ENCODE peak calls at places on chromosomes 5 and 9, in seven cellular contexts. One of them, this sample, is unnamed.

GRCh38 chr9:124206391-124206790 is 51.4 kb upstream of the NEK6 start:
- DNase-seq in mesendoderm: no peak
- DNase-seq in neuronal stem cell: no peak
- DNase-seq in IMR-90: no peak
- DNase-seq in mesenchymal stem cell: no peak
- DNase-seq in H1: no peak
- DNase-seq in trophoblast cell: no peak
- DNase-seq in this sample: no peak

GRCh38 chr5:10885026-10885425 is 124.0 kb upstream of the DAP start:
- DNase-seq in mesendoderm: no peak
- DNase-seq in neuronal stem cell: no peak
- DNase-seq in IMR-90: peak; percentile 78
- DNase-seq in mesenchymal stem cell: peak; percentile 80
- DNase-seq in H1: no peak
- DNase-seq in trophoblast cell: peak; percentile 84
- DNase-seq in this sample: no peak

GRCh38 chr5:31815394-31815793 is 176.5 kb downstream of the PDZD2 start:
- DNase-seq in mesendoderm: peak; percentile 58
- DNase-seq in neuronal stem cell: no peak
- DNase-seq in IMR-90: no peak
- DNase-seq in mesenchymal stem cell: no peak
- DNase-seq in H1: no peak
- DNase-seq in trophoblast cell: peak; percentile 93
- DNase-seq in this sample: no peak

GRCh38 chr5:137752873-137753226 is 1.3 kb downstream of the HNRNPA0 start:
- DNase-seq in mesendoderm: peak; percentile 62
- DNase-seq in neuronal stem cell: no peak
- DNase-seq in IMR-90: no peak
- DNase-seq in mesenchymal stem cell: peak; percentile 53
- DNase-seq in H1: no peak
- DNase-seq in trophoblast cell: peak; percentile 55
- DNase-seq in this sample: peak; percentile 36

GRCh38 chr9:126357074-126357473 is 30.4 kb downstream of the MVB12B start:
- DNase-seq in mesendoderm: no peak
- DNase-seq in neuronal stem cell: no peak
- DNase-seq in IMR-90: no peak
- DNase-seq in mesenchymal stem cell: no peak
- DNase-seq in H1: no peak
- DNase-seq in trophoblast cell: no peak
- DNase-seq in this sample: no peak

GRCh38 chr5:158725223-158725825 is 374.4 kb downstream of the EBF1 start:
- DNase-seq in mesendoderm: no peak
- DNase-seq in neuronal stem cell: no peak
- DNase-seq in IMR-90: no peak
- DNase-seq in mesenchymal stem cell: no peak
- DNase-seq in H1: no peak
- DNase-seq in trophoblast cell: no peak
- DNase-seq in this sample: no peak

GRCh38 chr5:32500206-32500605 is 55.7 kb upstream of the ZFR start:
- DNase-seq in mesendoderm: peak; percentile 25
- DNase-seq in neuronal stem cell: no peak
- DNase-seq in IMR-90: no peak
- DNase-seq in mesenchymal stem cell: no peak
- DNase-seq in H1: no peak
- DNase-seq in trophoblast cell: no peak
- DNase-seq in this sample: peak; percentile 89

GRCh38 chr5:147509710-147510651 is at the start of gene DPYSL3:
- DNase-seq in mesendoderm: peak; percentile 84
- DNase-seq in neuronal stem cell: peak; percentile 68
- DNase-seq in IMR-90: peak; percentile 78
- DNase-seq in mesenchymal stem cell: peak; percentile 85
- DNase-seq in H1: peak; percentile 44
- DNase-seq in trophoblast cell: peak; percentile 20
- DNase-seq in this sample: peak; percentile 80

GRCh38 chr5:10656176-10656830 is 92.4 kb downstream of the ANKRD33B start:
- DNase-seq in mesendoderm: no peak
- DNase-seq in neuronal stem cell: no peak
- DNase-seq in IMR-90: peak; percentile 54
- DNase-seq in mesenchymal stem cell: no peak
- DNase-seq in H1: no peak
- DNase-seq in trophoblast cell: no peak
- DNase-seq in this sample: peak; percentile 17

GRCh38 chr5:166509085-166509484 is 1782.4 kb upstream of the WWC1 start:
- DNase-seq in mesendoderm: peak; percentile 59
- DNase-seq in neuronal stem cell: peak; percentile 50
- DNase-seq in IMR-90: no peak
- DNase-seq in mesenchymal stem cell: peak; percentile 50
- DNase-seq in H1: no peak
- DNase-seq in trophoblast cell: peak; percentile 19
- DNase-seq in this sample: no peak

GRCh38 chr5:43609752-43610151 is 6.8 kb downstream of the NNT start:
- DNase-seq in mesendoderm: no peak
- DNase-seq in neuronal stem cell: no peak
- DNase-seq in IMR-90: no peak
- DNase-seq in mesenchymal stem cell: no peak
- DNase-seq in H1: no peak
- DNase-seq in trophoblast cell: peak; percentile 37
- DNase-seq in this sample: no peak

GRCh38 chr9:100125913-100126312 is 26.9 kb downstream of the INVS start:
- DNase-seq in mesendoderm: no peak
- DNase-seq in neuronal stem cell: no peak
- DNase-seq in IMR-90: no peak
- DNase-seq in mesenchymal stem cell: no peak
- DNase-seq in H1: no peak
- DNase-seq in trophoblast cell: no peak
- DNase-seq in this sample: no peak

GRCh38 chr9:87834357-87834756 is 48.3 kb upstream of the SPATA31E1 start:
- DNase-seq in mesendoderm: peak; percentile 85
- DNase-seq in neuronal stem cell: no peak
- DNase-seq in IMR-90: no peak
- DNase-seq in mesenchymal stem cell: no peak
- DNase-seq in H1: peak; percentile 49
- DNase-seq in trophoblast cell: peak; percentile 46
- DNase-seq in this sample: peak; percentile 91

GRCh38 chr5:50667653-50668403 is 1.4 kb downstream of the PARP8 start:
- DNase-seq in mesendoderm: peak; percentile 86
- DNase-seq in neuronal stem cell: peak; percentile 67
- DNase-seq in IMR-90: peak; percentile 52
- DNase-seq in mesenchymal stem cell: peak; percentile 88
- DNase-seq in H1: peak; percentile 36
- DNase-seq in trophoblast cell: peak; percentile 64
- DNase-seq in this sample: peak; percentile 77

GRCh38 chr5:50663636-50664035 is 2.8 kb upstream of the PARP8 start:
- DNase-seq in mesendoderm: no peak
- DNase-seq in neuronal stem cell: no peak
- DNase-seq in IMR-90: no peak
- DNase-seq in mesenchymal stem cell: no peak
- DNase-seq in H1: no peak
- DNase-seq in trophoblast cell: no peak
- DNase-seq in this sample: no peak

GRCh38 chr5:50665091-50665490 is 1.3 kb upstream of the PARP8 start:
- DNase-seq in mesendoderm: no peak
- DNase-seq in neuronal stem cell: no peak
- DNase-seq in IMR-90: no peak
- DNase-seq in mesenchymal stem cell: no peak
- DNase-seq in H1: no peak
- DNase-seq in trophoblast cell: no peak
- DNase-seq in this sample: no peak

GRCh38 chr5:50667079-50667652 is 729 bp downstream of the PARP8 start:
- DNase-seq in mesendoderm: peak; percentile 77
- DNase-seq in neuronal stem cell: peak; percentile 65
- DNase-seq in IMR-90: peak; percentile 41
- DNase-seq in mesenchymal stem cell: peak; percentile 81
- DNase-seq in H1: no peak
- DNase-seq in trophoblast cell: peak; percentile 71
- DNase-seq in this sample: peak; percentile 66

GRCh38 chr5:50666261-50667078 is at the start of gene PARP8:
- DNase-seq in mesendoderm: peak; percentile 91
- DNase-seq in neuronal stem cell: peak; percentile 54
- DNase-seq in IMR-90: peak; percentile 30
- DNase-seq in mesenchymal stem cell: peak; percentile 82
- DNase-seq in H1: no peak
- DNase-seq in trophoblast cell: peak; percentile 57
- DNase-seq in this sample: peak; percentile 76
- H3K27ac ChIP-seq in mesendoderm: peak within 1 kb of the TSS; percentile 80
- H3K27ac ChIP-seq in neuronal stem cell: peak within 1 kb of the TSS; percentile 76
- H3K27ac ChIP-seq in IMR-90: peak within 1 kb of the TSS; percentile 90
- H3K27ac ChIP-seq in mesenchymal stem cell: peak within 1 kb of the TSS; percentile 57
- H3K27ac ChIP-seq in H1: peak within 1 kb of the TSS; percentile 97
- H3K27ac ChIP-seq in trophoblast cell: peak within 1 kb of the TSS; percentile 74
- H3K27ac ChIP-seq in this sample: no peak within 1 kb of the TSS

GRCh38 chr5:60789541-60789940 is 54.5 kb downstream of the ELOVL7 start:
- DNase-seq in mesendoderm: no peak
- DNase-seq in neuronal stem cell: no peak
- DNase-seq in IMR-90: no peak
- DNase-seq in mesenchymal stem cell: no peak
- DNase-seq in H1: no peak
- DNase-seq in trophoblast cell: no peak
- DNase-seq in this sample: no peak
- H3K4ac ChIP-seq in mesendoderm: no peak overlapping the region
- H3K4ac ChIP-seq in neuronal stem cell: no peak overlapping the region
- H3K4ac ChIP-seq in IMR-90: no peak overlapping the region
- H3K4ac ChIP-seq in mesenchymal stem cell: no peak overlapping the region
- H3K4ac ChIP-seq in H1: no peak overlapping the region
- H3K4ac ChIP-seq in trophoblast cell: no peak overlapping the region
- H3K4ac ChIP-seq in this sample: no peak overlapping the region

DNA sequence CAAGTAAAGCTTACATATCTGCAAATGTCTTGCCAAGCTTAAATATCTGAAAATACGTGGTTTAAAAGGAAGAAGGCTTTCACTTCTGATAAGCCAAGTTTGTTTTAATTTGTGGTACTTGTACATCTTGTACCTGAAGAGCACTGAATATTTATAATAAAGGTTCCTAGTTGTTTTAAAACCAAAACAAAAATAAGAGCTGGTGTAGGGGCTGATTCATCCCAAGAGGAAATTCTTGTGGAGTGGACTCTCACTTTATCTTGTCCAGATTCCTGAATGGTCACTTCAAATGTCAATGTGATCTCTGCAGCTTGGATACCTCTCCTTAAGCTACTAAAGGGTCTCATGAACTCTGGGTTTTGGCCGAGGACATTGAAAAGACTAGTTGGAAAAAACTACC is 29.5 kb downstream of the MAMDC2 start:
- DNase-seq in mesendoderm: no peak
- DNase-seq in neuronal stem cell: no peak
- DNase-seq in IMR-90: peak; percentile 23
- DNase-seq in mesenchymal stem cell: peak; percentile 48
- DNase-seq in H1: no peak
- DNase-seq in trophoblast cell: no peak
- DNase-seq in this sample: no peak
- H3K27ac ChIP-seq in mesendoderm: no peak overlapping the region
- H3K27ac ChIP-seq in neuronal stem cell: no peak overlapping the region
- H3K27ac ChIP-seq in IMR-90: no peak overlapping the region
- H3K27ac ChIP-seq in mesenchymal stem cell: no peak overlapping the region
- H3K27ac ChIP-seq in H1: no peak overlapping the region
- H3K27ac ChIP-seq in trophoblast cell: no peak overlapping the region
- H3K27ac ChIP-seq in this sample: no peak overlapping the region

DNA sequence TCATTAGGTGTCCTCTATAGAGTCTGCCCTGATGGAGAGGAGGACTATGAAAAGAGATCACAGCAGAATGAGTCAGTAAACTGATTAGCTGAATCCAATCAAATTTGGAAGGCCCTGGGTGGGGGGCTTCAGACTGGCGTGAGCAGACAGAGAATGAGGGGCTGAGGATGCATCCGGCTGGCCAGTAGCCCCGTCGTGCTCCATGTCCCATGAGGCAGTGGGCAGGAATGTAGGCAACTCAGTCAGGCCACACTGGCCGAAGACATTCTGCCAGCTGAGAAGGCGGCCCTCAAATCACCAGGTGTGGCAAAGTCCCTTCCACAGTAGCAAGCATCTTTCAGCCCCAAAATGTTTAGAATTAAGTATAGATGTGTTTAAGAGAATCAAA is 25.7 kb upstream of the LAMC3 start:
- DNase-seq in mesendoderm: no peak
- DNase-seq in neuronal stem cell: no peak
- DNase-seq in IMR-90: no peak
- DNase-seq in mesenchymal stem cell: no peak
- DNase-seq in H1: no peak
- DNase-seq in trophoblast cell: no peak
- DNase-seq in this sample: no peak
- H3K4ac ChIP-seq in mesendoderm: no peak overlapping the region
- H3K4ac ChIP-seq in neuronal stem cell: no peak overlapping the region
- H3K4ac ChIP-seq in IMR-90: no peak overlapping the region
- H3K4ac ChIP-seq in mesenchymal stem cell: no peak overlapping the region
- H3K4ac ChIP-seq in H1: no peak overlapping the region
- H3K4ac ChIP-seq in trophoblast cell: no peak overlapping the region
- H3K4ac ChIP-seq in this sample: no peak overlapping the region

GRCh38 chr5:175593794-175594193 is 64.1 kb upstream of the HRH2 start:
- DNase-seq in mesendoderm: no peak
- DNase-seq in neuronal stem cell: no peak
- DNase-seq in IMR-90: no peak
- DNase-seq in mesenchymal stem cell: no peak
- DNase-seq in H1: no peak
- DNase-seq in trophoblast cell: no peak
- DNase-seq in this sample: no peak
- H3K27ac ChIP-seq in mesendoderm: no peak overlapping the region
- H3K27ac ChIP-seq in neuronal stem cell: no peak overlapping the region
- H3K27ac ChIP-seq in IMR-90: no peak overlapping the region
- H3K27ac ChIP-seq in mesenchymal stem cell: no peak overlapping the region
- H3K27ac ChIP-seq in H1: no peak overlapping the region
- H3K27ac ChIP-seq in trophoblast cell: no peak overlapping the region
- H3K27ac ChIP-seq in this sample: no peak overlapping the region

DNA sequence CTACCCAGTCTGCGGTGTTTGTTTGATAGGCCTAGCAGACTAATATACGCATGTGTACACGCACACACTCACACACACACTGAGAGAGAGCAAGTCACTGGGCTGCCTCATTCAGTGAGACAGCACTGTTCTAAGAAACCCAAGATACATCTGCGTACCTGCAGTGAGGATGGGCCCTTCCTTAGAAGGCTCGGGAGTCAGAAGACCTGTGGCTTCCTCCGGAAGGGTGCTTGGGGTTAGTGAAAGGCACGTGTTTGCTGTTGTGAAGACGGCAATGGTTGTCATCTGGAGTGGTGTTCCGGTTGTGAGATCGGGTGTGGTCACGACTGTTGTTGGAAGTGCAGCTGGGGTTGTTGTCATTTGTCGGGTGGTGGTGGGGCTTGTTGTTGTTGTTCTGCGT is 11.7 kb downstream of the TIMD4 start:
- DNase-seq in mesendoderm: no peak
- DNase-seq in neuronal stem cell: no peak
- DNase-seq in IMR-90: no peak
- DNase-seq in mesenchymal stem cell: no peak
- DNase-seq in H1: no peak
- DNase-seq in trophoblast cell: no peak
- DNase-seq in this sample: no peak
- H3K4ac ChIP-seq in mesendoderm: no peak overlapping the region
- H3K4ac ChIP-seq in neuronal stem cell: no peak overlapping the region
- H3K4ac ChIP-seq in IMR-90: no peak overlapping the region
- H3K4ac ChIP-seq in mesenchymal stem cell: no peak overlapping the region
- H3K4ac ChIP-seq in H1: peak overlapping the region; percentile 40
- H3K4ac ChIP-seq in trophoblast cell: no peak overlapping the region
- H3K4ac ChIP-seq in this sample: no peak overlapping the region

DNA sequence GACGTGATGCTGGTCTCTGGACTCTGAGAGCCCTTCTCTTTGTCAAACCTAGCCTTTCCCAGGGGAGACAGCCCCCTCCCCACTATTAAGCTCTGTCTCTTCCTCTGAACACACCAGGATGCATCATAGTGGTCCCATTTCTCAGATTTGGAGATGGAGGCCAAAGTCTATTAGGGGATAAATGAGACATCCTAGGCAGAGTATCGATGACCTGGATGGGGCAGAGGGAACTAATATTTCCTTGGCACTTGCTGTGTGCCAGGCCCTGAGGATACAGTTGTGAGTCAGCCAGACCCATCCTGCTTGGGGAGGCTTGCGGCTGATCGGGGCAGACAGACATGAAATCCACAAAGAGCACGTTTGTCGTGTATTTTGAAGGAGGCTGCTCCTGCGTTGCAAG is 5.2 kb downstream of the DNM1 start:
- DNase-seq in mesendoderm: no peak
- DNase-seq in neuronal stem cell: no peak
- DNase-seq in IMR-90: no peak
- DNase-seq in mesenchymal stem cell: no peak
- DNase-seq in H1: no peak
- DNase-seq in trophoblast cell: no peak
- DNase-seq in this sample: no peak
- H3K27ac ChIP-seq in mesendoderm: no peak overlapping the region
- H3K27ac ChIP-seq in neuronal stem cell: no peak overlapping the region
- H3K27ac ChIP-seq in IMR-90: no peak overlapping the region
- H3K27ac ChIP-seq in mesenchymal stem cell: no peak overlapping the region
- H3K27ac ChIP-seq in H1: no peak overlapping the region
- H3K27ac ChIP-seq in trophoblast cell: no peak overlapping the region
- H3K27ac ChIP-seq in this sample: no peak overlapping the region